ENCODE peak calls at places on chromosome 1, in seven cellular contexts. L is NCI-H1105; F is aorta; M is activated naive CD4-positive, alpha-beta T cell treated with anti-CD3 and anti-CD28 coated beads, Interleukin-2, amount 10 ng/mL, durations not matched to agents 7 days and 5 days; T is activated T-helper 1 cell treated with anti-CD3 and anti-CD28 coated beads, Interleukin-2, amount 50 U/mL, for 16 hours; U is astrocyte of the spinal cord; H is stimulated activated effector memory CD8-positive, alpha-beta T cell treated with anti-CD3 and anti-CD28 coated beads, Interleukin-12 subunit alpha, Interleukin-12 subunit beta, amount 100 ng/mL, for 72 hours. J is an unnamed sample.

GRCh38 chr1:117059334-117059677 is 820 bp upstream of the TTF2 start:
- DNase-seq in F (peak), U (no peak), M (peak), L (peak), T (peak), H (peak), J (no peak)

GRCh38 chr1:189103956-189104355 is 1373.7 kb downstream of the BRINP3 start:
- DNase-seq in H (no peak), L (no peak), U (peak), M (no peak), T (no peak), F (no peak), J (peak)

GRCh38 chr1:32500387-32501209 is 35.7 kb downstream of the ZBTB8B start:
- DNase-seq in H (peak), T (no peak), M (peak), L (peak), F (peak), U (peak), J (no peak)

GRCh38 chr1:181064702-181065101 is 23.8 kb upstream of the IER5 start:
- DNase-seq in L (no peak), F (no peak), T (no peak), U (no peak), M (no peak), H (no peak), J (no peak)

GRCh38 chr1:11731719-11732283 is 4.1 kb upstream of the AGTRAP start:
- DNase-seq in L (peak), F (peak), M (peak), U (peak), H (no peak), T (no peak), J (peak)

GRCh38 chr1:37853157-37853556 is 6.2 kb downstream of the MTF1 start:
- DNase-seq in U (no peak), M (no peak), L (no peak), T (no peak), H (no peak), F (no peak), J (no peak)

GRCh38 chr1:174696026-174696821 is 248.5 kb downstream of the GPR52 start:
- DNase-seq in H (no peak), L (no peak), U (no peak), M (no peak), T (no peak), F (no peak), J (no peak)

GRCh38 chr1:75135829-75136142 is 1.6 kb downstream of the LHX8 start:
- DNase-seq in M (no peak), T (no peak), F (no peak), L (peak), H (no peak), U (no peak), J (no peak)

GRCh38 chr1:149845416-149845815 is 54.0 kb upstream of the BOLA1 start:
- DNase-seq in H (peak), M (no peak), T (no peak), U (no peak), L (no peak), F (no peak), J (no peak)

GRCh38 chr1:37156646-37157045 is 122.3 kb upstream of the GRIK3 start:
- DNase-seq in U (no peak), F (no peak), T (no peak), M (no peak), H (no peak), L (no peak), J (no peak)

GRCh38 chr1:57422271-57423134 is 1.4 kb downstream of the DAB1 start:
- DNase-seq in H (no peak), F (no peak), L (peak), U (peak), T (no peak), M (no peak), J (no peak)

GRCh38 chr1:8015036-8015808 is 10.9 kb downstream of the ERRFI1 start:
- DNase-seq in M (peak), L (peak), H (no peak), U (peak), F (no peak), T (no peak), J (peak)

GRCh38 chr1:27966402-27967105 is 6.8 kb downstream of the XKR8 start:
- DNase-seq in U (no peak), T (no peak), L (no peak), F (no peak), M (no peak), H (no peak), J (no peak)

GRCh38 chr1:104921552-104921951 is 1171.9 kb downstream of the AMY1C start:
- DNase-seq in L (no peak), T (no peak), F (no peak), H (no peak), M (no peak), U (peak), J (peak)

GRCh38 chr1:219416598-219417238 is 196.2 kb downstream of the ZC3H11B start:
- DNase-seq in L (peak), H (peak), T (no peak), F (peak), M (peak), U (peak), J (no peak)

GRCh38 chr1:101520302-101520701 is 283.5 kb downstream of the S1PR1 start:
- DNase-seq in H (no peak), L (peak), F (no peak), U (peak), T (no peak), M (peak), J (peak)

GRCh38 chr1:10646347-10646861 is 150.0 kb downstream of the CASZ1 start:
- DNase-seq in M (no peak), U (peak), T (no peak), F (no peak), H (no peak), L (no peak), J (peak)